ENCODE peak calls at places on chromosomes 11 and 22, in seven cellular contexts. X, Z, M, B, N, L and G are unnamed samples.

GRCh38 chr11:3014314-3014938 is 22.3 kb upstream of the NAP1L4 start:
- DNase-seq in X (no peak), Z (no peak), M (no peak), B (no peak), N (no peak), L (no peak), G (no peak)

GRCh38 chr11:108027057-108027456 is 18.4 kb downstream of the CUL5 start:
- DNase-seq in X (no peak), Z (no peak), M (no peak), B (no peak), N (no peak), L (no peak), G (no peak)

GRCh38 chr22:45006873-45007246 is 2.9 kb downstream of the PHF21B start:
- DNase-seq in X (no peak), Z (no peak), M (peak), B (peak), N (no peak), L (no peak), G (no peak)

GRCh38 chr11:87019582-87020271 is 18.0 kb upstream of the TMEM135 start:
- DNase-seq in X (no peak), Z (no peak), M (no peak), B (no peak), N (no peak), L (no peak), G (no peak)

GRCh38 chr11:2807801-2808241 is 77.8 kb downstream of the CDKN1C start:
- DNase-seq in X (no peak), Z (no peak), M (no peak), B (no peak), N (no peak), L (no peak), G (no peak)

GRCh38 chr11:132111781-132112380 is 741.5 kb downstream of the NTM start:
- DNase-seq in X (no peak), Z (no peak), M (no peak), B (no peak), N (no peak), L (no peak), G (no peak)

GRCh38 chr11:70048279-70049024 is 29.7 kb upstream of the ANO1 start:
- DNase-seq in X (no peak), Z (no peak), M (peak), B (peak), N (no peak), L (no peak), G (no peak)

GRCh38 chr22:19737846-19738663 is 14.7 kb downstream of the GP1BB start:
- DNase-seq in X (no peak), Z (no peak), M (no peak), B (no peak), N (no peak), L (no peak), G (no peak)

GRCh38 chr11:2816517-2816916 is 69.1 kb downstream of the CDKN1C start:
- DNase-seq in X (no peak), Z (no peak), M (no peak), B (no peak), N (no peak), L (no peak), G (no peak)

GRCh38 chr11:111777094-111778046 is 11.2 kb upstream of the PPP2R1B start:
- DNase-seq in X (peak), Z (no peak), M (peak), B (peak), N (peak), L (peak), G (no peak)

GRCh38 chr11:68050371-68050841 is 11.6 kb downstream of the TCIRG1 start:
- DNase-seq in X (no peak), Z (no peak), M (no peak), B (no peak), N (no peak), L (no peak), G (no peak)

GRCh38 chr11:35651263-35651662 is 11.3 kb upstream of the TRIM44 start:
- DNase-seq in X (no peak), Z (no peak), M (no peak), B (no peak), N (no peak), L (no peak), G (no peak)

GRCh38 chr11:94543695-94544581 is at the start of gene FUT4:
- DNase-seq in X (no peak), Z (peak), M (peak), B (peak), N (peak), L (peak), G (peak)

GRCh38 chr11:67369801-67370284 is 3.6 kb downstream of the CLCF1 start:
- DNase-seq in X (no peak), Z (no peak), M (no peak), B (no peak), N (no peak), L (no peak), G (no peak)

GRCh38 chr11:84855846-84856245 is 771.3 kb downstream of the DLG2 start:
- DNase-seq in X (no peak), Z (no peak), M (no peak), B (no peak), N (no peak), L (no peak), G (no peak)
- TF ChIP-seq TAF1 in X (no peak), Z (no peak), M (no peak), B (no peak), N (no peak), L (no peak), G (no peak)

DNA sequence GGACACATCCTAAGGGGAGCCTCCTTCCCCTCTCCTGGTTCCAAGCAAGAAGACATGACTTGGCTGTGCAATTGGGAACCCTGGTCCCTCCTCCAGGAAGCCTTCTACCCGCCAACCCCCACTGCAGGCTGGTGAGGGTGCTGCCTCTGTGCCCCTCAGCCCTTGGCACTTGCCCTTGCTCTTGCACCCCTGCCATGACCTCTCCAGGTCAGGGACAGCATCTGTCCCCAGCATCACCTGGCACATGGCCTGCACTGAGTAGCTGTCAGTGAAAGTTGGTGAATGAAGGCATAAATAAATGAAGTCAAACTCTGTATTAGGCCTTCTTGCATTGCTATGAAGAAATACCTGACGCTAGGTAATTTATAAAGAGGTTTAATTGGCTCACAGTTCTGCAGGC is 1.9 kb upstream of the GTSE1 start:
- DNase-seq in X (no peak), Z (no peak), M (no peak), B (no peak), N (no peak), L (no peak), G (no peak)
- TF ChIP-seq POLR2AphosphoS5 in X (no peak), Z (no peak), M (no peak), B (no peak), N (no peak), L (peak), G (no peak)

DNA sequence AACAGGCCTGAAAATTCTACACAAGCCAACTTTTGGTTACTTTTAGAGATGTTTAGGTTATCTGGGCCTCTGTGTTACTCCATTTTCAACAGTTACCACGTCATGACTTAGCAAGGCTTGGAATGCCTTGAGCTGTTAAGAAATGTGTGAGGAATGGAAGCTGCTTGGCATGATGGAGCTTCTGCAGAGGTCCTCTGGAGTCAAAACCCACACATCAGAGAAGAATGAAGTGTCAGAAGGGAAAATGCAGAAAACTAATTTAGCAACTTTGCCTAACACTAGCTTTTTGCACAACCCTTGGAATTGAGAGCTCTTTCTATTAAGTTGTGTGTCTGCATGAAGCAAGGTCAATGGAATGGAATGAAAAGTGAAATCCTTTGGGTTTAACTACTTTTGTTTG is 27.4 kb downstream of the FAT3 start:
- DNase-seq in X (no peak), Z (no peak), M (no peak), B (no peak), N (no peak), L (no peak), G (no peak)
- TF ChIP-seq TAF1 in X (no peak), Z (no peak), M (no peak), B (no peak), N (no peak), L (no peak), G (no peak)

GRCh38 chr11:104813532-104813931 is 84.7 kb downstream of the CASP12 start:
- DNase-seq in X (no peak), Z (no peak), M (no peak), B (no peak), N (no peak), L (no peak), G (no peak)

DNA sequence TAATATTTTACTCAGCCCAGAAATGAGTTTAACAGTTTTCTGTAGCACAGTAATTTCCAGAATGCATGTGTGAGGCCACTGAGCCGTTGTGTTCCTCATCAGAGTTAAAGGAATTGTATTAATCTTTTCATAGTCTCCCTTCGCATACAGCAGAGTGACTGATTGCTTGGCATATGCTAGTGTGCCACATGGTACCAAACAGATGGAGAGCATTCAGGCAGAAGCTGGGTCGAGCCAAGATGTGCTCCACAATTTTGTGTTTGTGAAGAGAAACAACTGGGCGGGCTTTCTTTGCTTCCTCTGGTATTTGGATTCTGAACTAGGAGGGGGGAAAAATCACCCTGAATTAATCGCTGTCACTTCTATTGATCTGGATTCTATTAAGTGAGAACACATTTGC is 85.8 kb downstream of the CASP12 start:
- DNase-seq in X (no peak), Z (no peak), M (no peak), B (no peak), N (no peak), L (no peak), G (no peak)
- TF ChIP-seq POLR2AphosphoS5 in X (no peak), Z (no peak), M (no peak), B (no peak), N (no peak), L (no peak), G (no peak)

GRCh38 chr11:46060013-46060412 is 61.2 kb downstream of the PHF21A start:
- DNase-seq in X (no peak), Z (no peak), M (no peak), B (no peak), N (no peak), L (no peak), G (no peak)

GRCh38 chr11:46050652-46051051 is 70.6 kb downstream of the PHF21A start:
- DNase-seq in X (no peak), Z (no peak), M (no peak), B (no peak), N (no peak), L (no peak), G (no peak)

GRCh38 chr11:46057489-46057888 is 63.8 kb downstream of the PHF21A start:
- DNase-seq in X (no peak), Z (no peak), M (no peak), B (no peak), N (no peak), L (no peak), G (no peak)

GRCh38 chr11:46051102-46051501 is 70.2 kb downstream of the PHF21A start:
- DNase-seq in X (no peak), Z (no peak), M (peak), B (no peak), N (no peak), L (no peak), G (no peak)

DNA sequence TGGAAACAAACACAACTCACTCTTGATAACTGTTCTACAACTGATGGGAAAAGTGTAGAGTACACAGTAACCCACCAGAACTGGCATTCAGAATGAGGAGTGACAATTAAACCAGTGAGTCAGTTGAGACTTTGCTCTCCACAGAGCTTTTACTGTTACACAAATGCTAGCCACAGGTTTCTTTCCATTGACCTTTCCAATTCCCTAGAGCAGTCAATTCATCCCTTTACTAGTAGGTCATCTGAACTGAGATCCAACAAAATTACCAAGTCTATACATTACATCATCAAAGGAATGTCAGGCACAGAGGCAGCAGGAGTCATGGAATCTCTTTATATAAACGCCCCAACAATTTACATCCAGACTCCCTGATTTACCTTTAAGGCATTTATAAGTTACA is 65.9 kb downstream of the PHF21A start:
- DNase-seq in X (no peak), Z (peak), M (no peak), B (no peak), N (no peak), L (peak), G (no peak)
- TF ChIP-seq TAF1 in X (no peak), Z (no peak), M (no peak), B (no peak), N (no peak), L (no peak), G (no peak)

GRCh38 chr11:95926714-95927113 is 2.8 kb upstream of the MTMR2 start:
- DNase-seq in X (no peak), Z (no peak), M (no peak), B (no peak), N (no peak), L (no peak), G (no peak)
- TF ChIP-seq POLR2AphosphoS5 in X (no peak), Z (no peak), M (no peak), B (no peak), N (no peak), L (no peak), G (no peak)

DNA sequence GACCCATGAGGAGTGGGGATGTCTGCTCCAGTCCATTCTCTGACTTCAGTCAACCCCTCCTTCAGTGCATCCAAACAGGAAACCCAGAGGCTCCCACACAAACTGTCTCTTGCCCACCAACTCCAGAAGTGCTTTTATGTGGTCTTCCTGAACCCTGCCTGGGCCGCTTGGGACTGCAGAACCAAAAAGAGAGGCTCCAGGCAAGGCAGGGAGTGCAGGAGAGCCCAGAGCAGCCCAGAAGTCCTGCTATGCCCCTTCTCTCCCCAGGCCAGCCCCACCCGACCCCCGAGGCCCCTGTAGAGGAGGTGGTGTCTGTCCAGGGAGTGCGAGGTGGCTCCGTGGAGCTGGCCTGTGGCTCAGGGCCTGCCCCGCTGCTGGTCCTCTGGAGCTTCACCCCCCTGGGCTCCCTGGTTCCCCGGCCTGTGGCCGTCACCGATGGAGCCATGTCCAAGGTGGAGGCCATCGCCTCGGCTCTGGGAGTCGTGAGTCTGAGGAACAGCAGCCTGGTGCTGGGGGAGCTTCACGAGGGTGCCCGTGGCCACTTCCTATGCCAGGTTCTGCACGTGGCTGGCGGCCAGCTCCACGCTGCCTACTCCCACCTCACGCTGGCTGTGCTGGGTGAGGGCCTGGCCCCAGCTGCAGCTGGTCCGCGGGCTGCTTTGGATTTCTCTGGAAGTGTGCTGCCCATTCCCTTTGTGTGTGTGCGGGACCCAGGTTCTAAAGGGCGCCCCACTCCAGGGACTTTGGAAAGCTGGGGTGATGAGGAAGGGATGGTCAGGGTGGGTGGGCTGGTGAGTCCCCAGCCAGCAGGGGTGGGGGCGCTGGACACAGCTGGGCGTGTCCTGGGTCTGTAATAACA is 1.8 kb downstream of the VSIG10L2 start:
- DNase-seq in X (no peak), Z (no peak), M (no peak), B (no peak), N (no peak), L (no peak), G (no peak)
- TF ChIP-seq TAF1 in X (no peak), Z (no peak), M (no peak), B (no peak), N (no peak), L (no peak), G (no peak)